ENCODE peak calls at places on chromosome 4, in five cellular contexts. U is K562, X is A549, J is HepG2, C is GM12878. T is an unnamed sample.

GRCh38 chr4:138445098-138445497 is 202.9 kb upstream of the SLC7A11 start:
- DNase-seq in U (no peak), X (no peak), J (no peak), C (no peak), T (no peak)

GRCh38 chr4:38803833-38804653 is 548 bp downstream of the TLR1 start:
- DNase-seq in U (no peak), X (no peak), J (no peak), C (peak), T (no peak)

GRCh38 chr4:3660086-3660927 is 105.9 kb upstream of the ADRA2C start:
- DNase-seq in U (no peak), X (no peak), J (no peak), C (no peak), T (no peak)

GRCh38 chr4:184950926-184951325 is 67.4 kb upstream of the HELT start:
- DNase-seq in U (no peak), X (no peak), J (no peak), C (no peak), T (no peak)

GRCh38 chr4:123398803-123399637 is 2.4 kb downstream of the SPRY1 start:
- DNase-seq in U (no peak), X (peak), J (peak), C (no peak), T (no peak)

GRCh38 chr4:53734584-53735363 is 143.5 kb upstream of the LNX1 start:
- DNase-seq in U (no peak), X (no peak), J (no peak), C (no peak), T (no peak)

GRCh38 chr4:24690436-24690835 is 104.9 kb upstream of the SOD3 start:
- DNase-seq in U (no peak), X (no peak), J (no peak), C (no peak), T (no peak)

GRCh38 chr4:36243355-36244256 is 708 bp downstream of the ARAP2 start:
- DNase-seq in U (peak), X (peak), J (no peak), C (no peak), T (peak)

GRCh38 chr4:41885456-41885855 is 49.8 kb upstream of the TMEM33 start:
- DNase-seq in U (no peak), X (no peak), J (no peak), C (no peak), T (no peak)

GRCh38 chr4:149980125-149980682 is 98.0 kb upstream of the DCLK2 start:
- DNase-seq in U (no peak), X (no peak), J (no peak), C (no peak), T (no peak)

GRCh38 chr4:23934223-23934622 is 44.4 kb upstream of the PPARGC1A start:
- DNase-seq in U (no peak), X (no peak), J (no peak), C (no peak), T (no peak)

GRCh38 chr4:133154725-133155124 is 5.6 kb downstream of the PCDH10 start:
- DNase-seq in U (no peak), X (no peak), J (peak), C (no peak), T (no peak)
- TF ChIP-seq HDAC2 in U (no peak), X (no peak), J (no peak), C (no peak), T (no peak)

GRCh38 chr4:147863808-147864472 is 132.1 kb downstream of the ARHGAP10 start:
- DNase-seq in U (no peak), X (no peak), J (no peak), C (no peak), T (no peak)
- TF ChIP-seq HDAC2 in U (no peak), X (no peak), J (no peak), C (no peak), T (no peak)

GRCh38 chr4:2465032-2465431 is 3.9 kb upstream of the RNF4 start:
- DNase-seq in U (no peak), X (no peak), J (no peak), C (no peak), T (no peak)

GRCh38 chr4:2459589-2460349 is 9.1 kb upstream of the RNF4 start:
- DNase-seq in U (no peak), X (no peak), J (no peak), C (no peak), T (no peak)

GRCh38 chr4:2461246-2461960 is 7.5 kb upstream of the RNF4 start:
- DNase-seq in U (no peak), X (no peak), J (no peak), C (no peak), T (no peak)

GRCh38 chr4:2462992-2463762 is 5.7 kb upstream of the RNF4 start:
- DNase-seq in U (no peak), X (no peak), J (no peak), C (no peak), T (no peak)

GRCh38 chr4:2462218-2462991 is 6.5 kb upstream of the RNF4 start:
- DNase-seq in U (peak), X (peak), J (peak), C (no peak), T (no peak)
- TF ChIP-seq HDAC2 in U (no peak), X (no peak), J (no peak), C (no peak), T (no peak)

DNA sequence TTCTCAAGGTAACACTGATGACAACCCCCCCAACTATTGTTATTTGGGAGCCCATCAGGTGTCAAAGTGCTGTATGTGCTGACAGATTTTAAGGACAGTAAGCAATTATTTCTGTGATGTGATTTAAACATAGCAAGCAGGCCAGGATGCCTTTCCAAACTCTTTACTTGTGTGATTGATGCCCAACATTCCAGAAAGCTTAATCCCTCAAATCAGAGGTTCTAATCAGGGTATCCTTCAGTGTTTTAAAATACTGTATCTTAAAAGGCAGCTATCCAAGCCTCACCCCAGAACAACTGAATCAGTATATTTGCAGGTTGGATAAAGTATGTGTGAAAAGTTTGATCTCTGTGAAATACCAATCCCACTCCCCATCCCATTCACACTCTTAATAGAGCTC is 119.7 kb downstream of the GASK1B start:
- DNase-seq in U (no peak), X (no peak), J (no peak), C (no peak), T (no peak)
- TF ChIP-seq HDAC2 in U (no peak), X (no peak), J (no peak), C (no peak), T (no peak)

GRCh38 chr4:7826909-7827306 is 112.8 kb downstream of the AFAP1 start:
- DNase-seq in U (no peak), X (no peak), J (no peak), C (no peak), T (no peak)

GRCh38 chr4:7829687-7830580 is 109.7 kb downstream of the AFAP1 start:
- DNase-seq in U (no peak), X (no peak), J (no peak), C (no peak), T (no peak)

GRCh38 chr4:7828926-7829325 is 110.7 kb downstream of the AFAP1 start:
- DNase-seq in U (no peak), X (no peak), J (no peak), C (no peak), T (no peak)

GRCh38 chr4:7827566-7827965 is 112.1 kb downstream of the AFAP1 start:
- DNase-seq in U (no peak), X (no peak), J (no peak), C (no peak), T (no peak)

GRCh38 chr4:7828011-7828720 is 111.5 kb downstream of the AFAP1 start:
- DNase-seq in U (no peak), X (no peak), J (no peak), C (no peak), T (no peak)
- TF ChIP-seq HDAC2 in U (no peak), X (no peak), J (no peak), C (no peak), T (no peak)

GRCh38 chr4:63302078-63302477 is 1107.2 kb downstream of the TECRL start:
- DNase-seq in U (no peak), X (no peak), J (no peak), C (no peak), T (no peak)

GRCh38 chr4:63296773-63297172 is 1112.5 kb downstream of the TECRL start:
- DNase-seq in U (no peak), X (no peak), J (peak), C (no peak), T (no peak)
- TF ChIP-seq HDAC2 in U (no peak), X (no peak), J (no peak), C (no peak), T (no peak)

GRCh38 chr4:141346144-141346543 is 125.4 kb downstream of the ZNF330 start:
- DNase-seq in U (peak), X (peak), J (peak), C (no peak), T (no peak)
- TF ChIP-seq HDAC2 in U (no peak), X (no peak), J (no peak), C (no peak), T (no peak)

GRCh38 chr4:105895609-105896460 is 564 bp downstream of the NPNT start:
- DNase-seq in U (no peak), X (peak), J (no peak), C (no peak), T (no peak)
- TF ChIP-seq HDAC2 in U (no peak), X (no peak), J (no peak), C (no peak), T (no peak)

DNA sequence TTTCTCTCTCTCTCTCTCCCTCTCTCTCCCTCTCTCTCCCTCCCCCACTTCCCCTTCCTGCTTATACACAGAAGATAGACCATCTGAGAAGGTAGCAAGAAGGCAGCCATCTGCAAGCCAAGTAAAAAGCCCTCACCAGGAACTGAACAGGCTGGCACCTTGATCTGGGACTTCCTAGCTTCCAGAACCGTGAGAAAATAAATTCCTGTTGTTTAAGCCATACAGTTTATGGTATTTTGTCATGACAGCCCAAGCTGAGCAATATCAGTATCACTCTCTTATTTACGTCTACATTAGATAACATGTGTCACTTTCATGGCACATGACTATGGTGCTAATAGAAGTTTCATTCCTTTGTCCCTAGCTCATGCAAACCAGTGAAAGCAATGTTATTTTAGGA is 581.1 kb downstream of the INPP4B start:
- DNase-seq in U (no peak), X (no peak), J (no peak), C (no peak), T (no peak)
- TF ChIP-seq HDAC2 in U (no peak), X (no peak), J (no peak), C (no peak), T (no peak)

DNA sequence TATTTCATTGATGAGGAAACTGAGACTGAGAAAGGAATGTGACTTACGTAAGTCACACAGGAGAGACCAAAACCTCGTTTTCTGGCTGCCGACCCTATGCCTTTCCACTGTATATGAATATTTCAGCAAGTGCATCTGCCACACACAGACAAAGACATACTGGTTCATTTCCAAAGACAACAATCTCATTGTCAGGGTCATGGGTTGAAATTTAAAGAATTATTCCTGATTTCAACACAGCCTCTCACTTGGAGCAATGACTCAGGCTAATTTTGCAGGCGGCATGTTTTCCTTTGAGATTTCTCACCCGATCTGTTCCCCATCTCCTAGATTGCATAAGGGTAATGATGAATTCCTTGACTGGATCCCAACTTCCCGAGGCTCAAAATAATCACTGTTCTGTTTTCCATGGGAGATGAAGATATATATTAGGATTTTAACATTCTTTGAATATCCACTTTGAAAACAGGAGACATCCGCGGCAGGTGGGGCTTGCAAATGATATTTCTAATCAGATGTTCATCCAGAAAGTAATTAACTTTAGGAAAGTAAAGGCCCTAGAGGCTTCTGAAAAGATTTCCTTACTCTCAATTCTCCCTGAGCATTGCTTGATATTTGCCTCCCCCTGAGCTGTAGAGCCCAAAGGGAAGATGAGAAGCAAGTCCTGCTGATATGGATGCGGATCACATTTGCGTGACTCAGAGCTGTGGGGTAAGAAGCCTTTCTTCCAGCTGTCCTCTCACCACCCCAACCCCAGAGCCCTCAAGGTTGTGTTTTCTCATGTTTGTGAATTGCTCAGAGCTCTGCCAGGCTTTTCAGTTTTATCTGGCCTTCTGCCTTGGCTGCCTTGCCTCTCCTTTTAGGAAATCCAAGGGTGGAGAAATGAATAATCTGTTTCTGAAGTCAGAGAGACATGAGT is 361.1 kb upstream of the BOD1L1 start:
- DNase-seq in U (no peak), X (peak), J (no peak), C (no peak), T (no peak)
- TF ChIP-seq HDAC2 in U (no peak), X (no peak), J (no peak), C (no peak), T (no peak)

T was measured in H1.